ENCODE peak calls at places on chromosomes 1 and 21, in six cellular contexts. A, D, L, E, S and K are unnamed samples.

GRCh38 chr1:202225131-202225530 is 31.5 kb downstream of the LGR6 start:
- DNase-seq in L (no peak), S (no peak), D (no peak), E (no peak), A (no peak), K (no peak)

GRCh38 chr1:164863056-164863455 is 304.1 kb downstream of the PBX1 start:
- DNase-seq in D (no peak), L (no peak), E (no peak), S (no peak), A (no peak), K (no peak)

GRCh38 chr1:208525417-208525816 is 281.2 kb upstream of the PLXNA2 start:
- DNase-seq in E (no peak), S (no peak), D (no peak), A (no peak), L (no peak), K (no peak)

GRCh38 chr1:211424018-211424417 is 67.9 kb downstream of the RD3 start:
- DNase-seq in A (no peak), E (no peak), S (no peak), L (no peak), D (no peak), K (no peak)

GRCh38 chr21:42456457-42456856 is 39.6 kb downstream of the RSPH1 start:
- DNase-seq in L (no peak), A (no peak), D (no peak), E (no peak), S (peak), K (no peak)

GRCh38 chr1:192766009-192766625 is 42.7 kb upstream of the RGS2 start:
- DNase-seq in S (no peak), E (no peak), D (no peak), A (no peak), L (no peak), K (no peak)

GRCh38 chr1:11746092-11746491 is 10.2 kb downstream of the AGTRAP start:
- DNase-seq in S (no peak), D (no peak), A (no peak), E (no peak), L (no peak), K (no peak)

GRCh38 chr1:41894778-41895483 is 23.8 kb downstream of the HIVEP3 start:
- DNase-seq in L (no peak), S (no peak), A (no peak), D (no peak), E (no peak), K (no peak)

GRCh38 chr1:58745086-58745485 is 38.8 kb downstream of the JUN start:
- DNase-seq in L (no peak), E (no peak), A (no peak), S (no peak), D (no peak), K (no peak)

GRCh38 chr1:56034222-56034621 is 545.1 kb downstream of the PLPP3 start:
- DNase-seq in D (no peak), S (no peak), E (no peak), A (no peak), L (no peak), K (no peak)

GRCh38 chr1:174114788-174115448 is 44.4 kb upstream of the RABGAP1L start:
- DNase-seq in A (peak), L (no peak), E (no peak), D (no peak), S (no peak), K (peak)